ENCODE peak calls at places on chromosome 1, in nine cellular contexts. N is uterus, T is H1, H is H54, L is stomach, J is suprapubic skin, G is heart left ventricle, X is right lobe of liver, Z is Peyer's patch. D is an unnamed sample.

GRCh38 chr1:86703696-86704455 is 500 bp upstream of the SH3GLB1 start:
- DNase-seq in Z (no peak), X (no peak), N (no peak), G (no peak), H (no peak), J (no peak), L (no peak), T (peak; percentile 9), D (no peak)

GRCh38 chr1:191371626-191372025 is 786.6 kb upstream of the RGS18 start:
- DNase-seq in L (no peak), G (no peak), Z (no peak), X (no peak), T (no peak), H (no peak), N (no peak), J (no peak), D (no peak)

GRCh38 chr1:67465371-67465770 is 35.2 kb upstream of the SERBP1 start:
- DNase-seq in T (no peak), H (no peak), L (no peak), X (no peak), G (no peak), J (no peak), Z (no peak), N (no peak), D (no peak)

GRCh38 chr1:84254703-84255238 is 46.7 kb upstream of the SAMD13 start:
- DNase-seq in X (no peak), L (no peak), N (no peak), G (no peak), H (no peak), Z (no peak), T (no peak), J (no peak), D (no peak)

GRCh38 chr1:217275617-217276398 is 355.1 kb downstream of the GPATCH2 start:
- DNase-seq in J (no peak), G (no peak), N (no peak), X (no peak), T (no peak), L (no peak), H (no peak), Z (no peak), D (no peak)

GRCh38 chr1:14678011-14678638 is 79.6 kb downstream of the KAZN start:
- DNase-seq in T (no peak), N (no peak), Z (no peak), X (no peak), J (no peak), H (no peak), G (no peak), L (no peak), D (no peak)

GRCh38 chr1:228778946-228779345 is 43.7 kb downstream of the RHOU start:
- DNase-seq in X (no peak), Z (no peak), J (no peak), G (no peak), T (no peak), H (no peak), N (no peak), L (no peak), D (no peak)

GRCh38 chr1:211742272-211742671 is 66.9 kb upstream of the NEK2 start:
- DNase-seq in Z (no peak), H (no peak), N (no peak), T (no peak), G (no peak), J (no peak), L (no peak), X (no peak), D (no peak)

GRCh38 chr1:234571692-234572091 is 38.3 kb downstream of the IRF2BP2 start:
- DNase-seq in X (no peak), L (no peak), J (no peak), N (no peak), H (no peak), G (no peak), T (no peak), Z (no peak), D (no peak)

GRCh38 chr1:151007853-151008243 is 401 bp upstream of the PRUNE1 start:
- DNase-seq in J (no peak), X (no peak), H (no peak), G (no peak), L (no peak), N (no peak), T (no peak), Z (no peak), D (no peak)

GRCh38 chr1:215888159-215888558 is 321.1 kb downstream of the KCTD3 start:
- DNase-seq in X (no peak), G (no peak), L (no peak), Z (no peak), H (no peak), N (no peak), J (no peak), T (no peak), D (no peak)

GRCh38 chr1:103107696-103108524 is at the start of gene COL11A1:
- DNase-seq in L (no peak), X (no peak), J (no peak), Z (no peak), G (no peak), H (no peak), N (no peak), T (no peak), D (no peak)

GRCh38 chr1:206041640-206042039 is 11.3 kb upstream of the RHEX start:
- DNase-seq in N (no peak), H (no peak), X (no peak), L (no peak), J (no peak), Z (no peak), G (no peak), T (no peak), D (no peak)

GRCh38 chr1:27143408-27143807 is 11.5 kb downstream of the SLC9A1 start:
- DNase-seq in Z (no peak), G (no peak), N (peak; percentile 55), H (no peak), X (no peak), J (no peak), T (no peak), L (no peak), D (no peak)

GRCh38 chr1:91502138-91502881 is 1.7 kb downstream of the CDC7 start:
- DNase-seq in T (no peak), H (no peak), Z (no peak), G (no peak), J (no peak), X (no peak), N (no peak), L (no peak), D (no peak)

GRCh38 chr1:32685498-32685897 is 17.1 kb downstream of the SYNC start:
- DNase-seq in Z (no peak), H (no peak), X (no peak), G (no peak), N (no peak), L (no peak), J (no peak), T (no peak), D (no peak)
- TF ChIP-seq POLR2A in Z (no peak), H (no peak), X (no peak), G (no peak), N (no peak), L (no peak), J (no peak), T (peak; percentile 30), D (no peak)

GRCh38 chr1:200738733-200739498 is at the start of gene CAMSAP2:
- DNase-seq in G (peak; percentile 94), T (no peak), J (peak; percentile 92), N (peak; percentile 93), H (peak; percentile 84), X (peak; percentile 87), Z (peak; percentile 86), L (peak; percentile 85), D (peak; percentile 95)
- TF ChIP-seq POLR2A in G (peak; percentile 91), T (peak; percentile 91), J (peak; percentile 6), N (peak; percentile 69), H (no peak), X (peak; percentile 85), Z (peak; percentile 52), L (no peak), D (peak; percentile 84)

DNA sequence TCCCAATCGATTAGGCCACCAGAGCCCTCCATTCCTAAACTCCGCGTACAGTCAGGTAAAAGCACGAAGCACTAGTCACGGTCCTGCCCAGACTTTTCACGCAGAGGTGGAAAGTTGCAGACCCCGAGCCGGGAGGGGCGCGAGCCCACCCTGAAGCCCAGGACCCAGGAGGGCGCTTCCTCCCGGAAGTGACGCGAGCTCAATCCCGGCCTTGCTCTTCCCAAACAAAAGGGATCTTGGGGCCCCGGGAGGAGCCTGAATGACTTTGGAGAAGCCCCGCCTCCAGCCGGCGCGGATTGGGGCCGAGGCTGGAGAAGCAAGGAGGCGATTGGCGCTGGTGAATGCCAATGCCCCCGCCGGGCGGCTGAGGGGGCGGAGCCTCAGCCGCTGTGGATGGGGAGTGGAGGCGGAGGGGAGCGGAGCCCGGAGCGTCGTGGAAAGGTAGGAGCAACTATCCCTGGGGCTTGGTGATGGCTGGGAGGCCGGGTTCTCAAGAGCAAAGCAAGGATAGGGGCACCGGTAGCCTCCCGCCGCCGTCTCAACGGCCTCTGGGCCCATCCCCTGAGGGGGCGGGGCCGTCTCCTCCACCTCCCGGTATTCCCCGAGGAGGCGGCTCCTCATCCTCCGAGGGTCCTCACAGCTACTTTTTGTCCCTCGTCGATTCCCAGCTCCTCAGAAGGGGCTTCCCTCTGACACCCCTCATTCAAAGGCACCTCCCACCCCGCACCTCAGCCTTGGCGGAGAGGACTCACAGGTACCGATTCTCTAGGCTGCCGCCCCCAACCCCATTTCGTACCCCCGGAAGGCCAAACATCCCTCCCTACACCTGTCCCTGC is at the start of gene CTTNBP2NL:
- DNase-seq in J (peak; percentile 97), H (peak; percentile 77), T (peak; percentile 91), Z (peak; percentile 97), N (peak; percentile 97), G (peak; percentile 97), L (peak; percentile 97), X (peak; percentile 97), D (peak; percentile 98)
- TF ChIP-seq POLR2A in J (no peak), H (peak; percentile 26), T (peak; percentile 87), Z (no peak), N (peak; percentile 82), G (peak; percentile 82), L (no peak), X (peak; percentile 61), D (peak; percentile 65)

DNA sequence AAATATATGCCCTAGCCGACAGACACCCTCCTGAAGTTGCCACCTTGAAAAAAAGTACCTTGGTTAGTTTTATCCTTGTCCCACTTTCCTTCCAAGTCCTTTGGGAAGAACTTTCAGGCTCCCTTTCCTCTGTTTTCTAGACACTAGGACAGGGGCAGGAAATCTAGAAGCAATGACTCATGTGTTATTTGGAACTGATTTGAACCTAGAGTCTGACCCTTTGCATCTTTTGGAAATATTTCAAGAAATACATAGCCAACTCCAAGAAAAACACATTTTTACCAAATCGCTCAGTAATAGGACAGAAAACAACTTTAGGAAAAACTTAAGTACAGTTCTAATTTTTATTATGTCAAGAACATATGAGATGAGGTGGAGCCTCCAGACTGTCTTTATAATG is 292.3 kb downstream of the PTBP2 start:
- DNase-seq in G (no peak), H (no peak), X (no peak), T (no peak), N (no peak), L (no peak), Z (no peak), J (no peak), D (no peak)
- TF ChIP-seq POLR2A in G (no peak), H (no peak), X (no peak), T (no peak), N (no peak), L (no peak), Z (no peak), J (no peak), D (no peak)

D was measured in ovary.